ENCODE peak calls at places on chromosomes 12 and 14, in eight cellular contexts. One of them, this sample, is unnamed.

GRCh38 chr14:59918824-59919581 is 941 bp upstream of the LRRC9 start:
- DNase-seq in left ventricle myocardium inferior: no peak
- DNase-seq in GM13977: peak
- DNase-seq in fibroblast of the aortic adventitia: peak
- DNase-seq in IMR-90: peak
- DNase-seq in foreskin fibroblast: peak
- DNase-seq in ovary: peak
- DNase-seq in adrenal gland: peak
- DNase-seq in this sample: no peak

GRCh38 chr12:727321-727720 is 25.1 kb upstream of the WNK1 start:
- DNase-seq in left ventricle myocardium inferior: no peak
- DNase-seq in GM13977: no peak
- DNase-seq in fibroblast of the aortic adventitia: no peak
- DNase-seq in IMR-90: peak
- DNase-seq in foreskin fibroblast: no peak
- DNase-seq in ovary: no peak
- DNase-seq in adrenal gland: peak
- DNase-seq in this sample: no peak

GRCh38 chr14:64673748-64674147 is 30.5 kb upstream of the PLEKHG3 start:
- DNase-seq in left ventricle myocardium inferior: no peak
- DNase-seq in GM13977: no peak
- DNase-seq in fibroblast of the aortic adventitia: no peak
- DNase-seq in IMR-90: no peak
- DNase-seq in foreskin fibroblast: no peak
- DNase-seq in ovary: no peak
- DNase-seq in adrenal gland: no peak
- DNase-seq in this sample: no peak

GRCh38 chr12:120162763-120163162 is 31.8 kb downstream of the GCN1 start:
- DNase-seq in left ventricle myocardium inferior: no peak
- DNase-seq in GM13977: no peak
- DNase-seq in fibroblast of the aortic adventitia: no peak
- DNase-seq in IMR-90: no peak
- DNase-seq in foreskin fibroblast: no peak
- DNase-seq in ovary: no peak
- DNase-seq in adrenal gland: no peak
- DNase-seq in this sample: no peak

GRCh38 chr12:11228268-11228879 is 41.1 kb downstream of the PRB3 start:
- DNase-seq in left ventricle myocardium inferior: no peak
- DNase-seq in GM13977: peak
- DNase-seq in fibroblast of the aortic adventitia: peak
- DNase-seq in IMR-90: peak
- DNase-seq in foreskin fibroblast: peak
- DNase-seq in ovary: no peak
- DNase-seq in adrenal gland: peak
- DNase-seq in this sample: no peak

GRCh38 chr12:109916045-109916444 is 16.0 kb downstream of the TCHP start:
- DNase-seq in left ventricle myocardium inferior: no peak
- DNase-seq in GM13977: no peak
- DNase-seq in fibroblast of the aortic adventitia: no peak
- DNase-seq in IMR-90: no peak
- DNase-seq in foreskin fibroblast: no peak
- DNase-seq in ovary: no peak
- DNase-seq in adrenal gland: no peak
- DNase-seq in this sample: no peak

GRCh38 chr12:23217716-23218115 is 592.7 kb downstream of the ETNK1 start:
- DNase-seq in left ventricle myocardium inferior: no peak
- DNase-seq in GM13977: no peak
- DNase-seq in fibroblast of the aortic adventitia: no peak
- DNase-seq in IMR-90: no peak
- DNase-seq in foreskin fibroblast: no peak
- DNase-seq in ovary: no peak
- DNase-seq in adrenal gland: no peak
- DNase-seq in this sample: no peak

GRCh38 chr12:34625116-34625515 is 602.8 kb downstream of the ALG10 start:
- DNase-seq in left ventricle myocardium inferior: no peak
- DNase-seq in GM13977: no peak
- DNase-seq in fibroblast of the aortic adventitia: peak
- DNase-seq in IMR-90: no peak
- DNase-seq in foreskin fibroblast: no peak
- DNase-seq in ovary: no peak
- DNase-seq in adrenal gland: no peak
- DNase-seq in this sample: no peak

GRCh38 chr14:102849522-102850379 is 72.5 kb downstream of the TRAF3 start:
- DNase-seq in left ventricle myocardium inferior: no peak
- DNase-seq in GM13977: no peak
- DNase-seq in fibroblast of the aortic adventitia: peak
- DNase-seq in IMR-90: peak
- DNase-seq in foreskin fibroblast: peak
- DNase-seq in ovary: no peak
- DNase-seq in adrenal gland: no peak
- DNase-seq in this sample: no peak

GRCh38 chr12:11174022-11174421 is 3.0 kb downstream of the SMIM10L1 start:
- DNase-seq in left ventricle myocardium inferior: no peak
- DNase-seq in GM13977: no peak
- DNase-seq in fibroblast of the aortic adventitia: peak
- DNase-seq in IMR-90: peak
- DNase-seq in foreskin fibroblast: peak
- DNase-seq in ovary: no peak
- DNase-seq in adrenal gland: no peak
- DNase-seq in this sample: no peak

GRCh38 chr12:47530050-47530449 is 175.8 kb downstream of the RPAP3 start:
- DNase-seq in left ventricle myocardium inferior: no peak
- DNase-seq in GM13977: no peak
- DNase-seq in fibroblast of the aortic adventitia: no peak
- DNase-seq in IMR-90: no peak
- DNase-seq in foreskin fibroblast: no peak
- DNase-seq in ovary: no peak
- DNase-seq in adrenal gland: no peak
- DNase-seq in this sample: no peak

GRCh38 chr12:53939141-53940108 is 794 bp downstream of the HOXC13 start:
- DNase-seq in left ventricle myocardium inferior: no peak
- DNase-seq in GM13977: no peak
- DNase-seq in fibroblast of the aortic adventitia: peak
- DNase-seq in IMR-90: no peak
- DNase-seq in foreskin fibroblast: peak
- DNase-seq in ovary: no peak
- DNase-seq in adrenal gland: peak
- DNase-seq in this sample: no peak

GRCh38 chr12:44377443-44378160 is 498.5 kb downstream of the NELL2 start:
- DNase-seq in left ventricle myocardium inferior: no peak
- DNase-seq in GM13977: no peak
- DNase-seq in fibroblast of the aortic adventitia: no peak
- DNase-seq in IMR-90: no peak
- DNase-seq in foreskin fibroblast: no peak
- DNase-seq in ovary: no peak
- DNase-seq in adrenal gland: no peak
- DNase-seq in this sample: no peak

DNA sequence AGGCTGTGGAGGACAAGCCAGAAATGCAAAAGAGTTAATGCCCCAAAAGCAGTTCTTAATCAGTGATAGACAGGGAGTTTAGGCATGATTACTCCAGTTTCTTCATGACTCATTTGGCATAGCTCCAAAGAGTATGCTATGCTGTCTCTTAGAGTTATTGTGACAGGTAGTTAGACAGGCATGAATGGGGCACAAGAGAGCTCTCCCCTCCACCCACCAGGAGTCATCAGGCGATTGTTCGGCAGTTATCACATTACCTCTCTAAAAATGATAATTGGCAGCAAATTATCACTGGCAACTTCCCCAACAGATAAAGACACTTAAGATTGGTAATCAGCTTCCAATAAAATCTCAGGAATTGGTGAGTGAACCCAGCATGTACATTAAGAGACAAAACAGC is 320.1 kb downstream of the DAD1 start:
- DNase-seq in left ventricle myocardium inferior: no peak
- DNase-seq in GM13977: no peak
- DNase-seq in fibroblast of the aortic adventitia: peak
- DNase-seq in IMR-90: peak
- DNase-seq in foreskin fibroblast: peak
- DNase-seq in ovary: no peak
- DNase-seq in adrenal gland: no peak
- DNase-seq in this sample: no peak
- TF ChIP-seq CTCF in left ventricle myocardium inferior: no peak
- TF ChIP-seq CTCF in GM13977: no peak
- TF ChIP-seq CTCF in fibroblast of the aortic adventitia: no peak
- TF ChIP-seq CTCF in IMR-90: no peak
- TF ChIP-seq CTCF in foreskin fibroblast: no peak
- TF ChIP-seq CTCF in ovary: no peak
- TF ChIP-seq CTCF in adrenal gland: no peak
- TF ChIP-seq CTCF in this sample: no peak

DNA sequence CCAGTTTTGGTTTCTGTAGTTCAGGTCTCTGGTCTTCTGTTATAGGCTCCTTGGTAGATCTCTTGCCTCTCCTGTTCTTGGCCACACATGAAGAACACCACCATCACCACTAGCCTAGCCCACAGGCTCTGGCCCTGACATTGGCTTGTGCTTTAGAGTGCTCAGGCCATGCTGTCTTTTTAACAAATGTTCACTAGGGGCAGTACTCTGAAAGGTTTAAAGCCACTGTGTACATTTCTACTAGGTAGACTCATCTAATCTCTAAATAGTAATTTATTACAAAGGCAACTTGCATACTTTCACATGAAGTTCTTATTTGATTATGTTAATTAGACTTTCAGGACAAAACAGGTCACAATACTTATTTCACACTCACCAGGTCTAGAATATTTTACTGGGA is 38.3 kb downstream of the PDE6H start:
- DNase-seq in left ventricle myocardium inferior: no peak
- DNase-seq in GM13977: no peak
- DNase-seq in fibroblast of the aortic adventitia: no peak
- DNase-seq in IMR-90: no peak
- DNase-seq in foreskin fibroblast: no peak
- DNase-seq in ovary: no peak
- DNase-seq in adrenal gland: no peak
- DNase-seq in this sample: no peak
- TF ChIP-seq CTCF in left ventricle myocardium inferior: no peak
- TF ChIP-seq CTCF in GM13977: no peak
- TF ChIP-seq CTCF in fibroblast of the aortic adventitia: peak
- TF ChIP-seq CTCF in IMR-90: no peak
- TF ChIP-seq CTCF in foreskin fibroblast: peak
- TF ChIP-seq CTCF in ovary: no peak
- TF ChIP-seq CTCF in adrenal gland: no peak
- TF ChIP-seq CTCF in this sample: no peak

GRCh38 chr12:113003631-113004030 is 25.3 kb downstream of the OAS2 start:
- DNase-seq in left ventricle myocardium inferior: no peak
- DNase-seq in GM13977: no peak
- DNase-seq in fibroblast of the aortic adventitia: no peak
- DNase-seq in IMR-90: no peak
- DNase-seq in foreskin fibroblast: no peak
- DNase-seq in ovary: no peak
- DNase-seq in adrenal gland: no peak
- DNase-seq in this sample: no peak

GRCh38 chr12:113007166-113007565 is 28.8 kb downstream of the OAS2 start:
- DNase-seq in left ventricle myocardium inferior: no peak
- DNase-seq in GM13977: no peak
- DNase-seq in fibroblast of the aortic adventitia: peak
- DNase-seq in IMR-90: peak
- DNase-seq in foreskin fibroblast: peak
- DNase-seq in ovary: no peak
- DNase-seq in adrenal gland: peak
- DNase-seq in this sample: no peak

GRCh38 chr12:113002676-113003075 is 24.4 kb downstream of the OAS2 start:
- DNase-seq in left ventricle myocardium inferior: no peak
- DNase-seq in GM13977: no peak
- DNase-seq in fibroblast of the aortic adventitia: no peak
- DNase-seq in IMR-90: no peak
- DNase-seq in foreskin fibroblast: no peak
- DNase-seq in ovary: no peak
- DNase-seq in adrenal gland: no peak
- DNase-seq in this sample: no peak

GRCh38 chr12:113006641-113007040 is 28.3 kb downstream of the OAS2 start:
- DNase-seq in left ventricle myocardium inferior: no peak
- DNase-seq in GM13977: no peak
- DNase-seq in fibroblast of the aortic adventitia: no peak
- DNase-seq in IMR-90: no peak
- DNase-seq in foreskin fibroblast: no peak
- DNase-seq in ovary: no peak
- DNase-seq in adrenal gland: no peak
- DNase-seq in this sample: no peak

DNA sequence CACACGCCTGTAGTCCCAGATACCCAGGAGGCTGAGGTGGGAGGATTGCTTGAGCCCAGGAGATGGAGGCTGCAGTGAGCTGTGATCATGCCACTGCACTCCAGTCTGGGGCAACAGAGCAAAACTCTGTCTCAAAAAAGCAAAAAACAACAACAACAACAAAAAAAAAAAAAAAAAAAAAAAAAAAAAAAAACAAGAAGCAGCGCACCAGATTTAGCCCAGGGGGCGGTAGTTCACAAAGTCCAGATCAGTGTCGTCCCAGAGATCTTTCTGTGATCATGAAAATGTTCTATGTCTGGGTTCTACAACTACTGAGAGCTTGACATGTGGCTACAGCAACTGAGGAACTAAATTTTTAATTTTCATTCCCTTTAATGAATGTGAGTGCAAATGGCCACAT is 27.4 kb downstream of the OAS2 start:
- DNase-seq in left ventricle myocardium inferior: no peak
- DNase-seq in GM13977: no peak
- DNase-seq in fibroblast of the aortic adventitia: peak
- DNase-seq in IMR-90: no peak
- DNase-seq in foreskin fibroblast: no peak
- DNase-seq in ovary: no peak
- DNase-seq in adrenal gland: no peak
- DNase-seq in this sample: no peak
- TF ChIP-seq CTCF in left ventricle myocardium inferior: no peak
- TF ChIP-seq CTCF in GM13977: no peak
- TF ChIP-seq CTCF in fibroblast of the aortic adventitia: peak
- TF ChIP-seq CTCF in IMR-90: peak
- TF ChIP-seq CTCF in foreskin fibroblast: peak
- TF ChIP-seq CTCF in ovary: no peak
- TF ChIP-seq CTCF in adrenal gland: no peak
- TF ChIP-seq CTCF in this sample: no peak

GRCh38 chr14:89617471-89618291 is 200.6 kb upstream of the FOXN3 start:
- DNase-seq in left ventricle myocardium inferior: no peak
- DNase-seq in GM13977: peak
- DNase-seq in fibroblast of the aortic adventitia: peak
- DNase-seq in IMR-90: peak
- DNase-seq in foreskin fibroblast: peak
- DNase-seq in ovary: peak
- DNase-seq in adrenal gland: peak
- DNase-seq in this sample: no peak

GRCh38 chr14:89620436-89620835 is 203.4 kb upstream of the FOXN3 start:
- DNase-seq in left ventricle myocardium inferior: no peak
- DNase-seq in GM13977: no peak
- DNase-seq in fibroblast of the aortic adventitia: no peak
- DNase-seq in IMR-90: no peak
- DNase-seq in foreskin fibroblast: no peak
- DNase-seq in ovary: no peak
- DNase-seq in adrenal gland: no peak
- DNase-seq in this sample: no peak

GRCh38 chr14:89619616-89620273 is 202.7 kb upstream of the FOXN3 start:
- DNase-seq in left ventricle myocardium inferior: no peak
- DNase-seq in GM13977: no peak
- DNase-seq in fibroblast of the aortic adventitia: peak
- DNase-seq in IMR-90: no peak
- DNase-seq in foreskin fibroblast: no peak
- DNase-seq in ovary: no peak
- DNase-seq in adrenal gland: no peak
- DNase-seq in this sample: no peak

GRCh38 chr14:89618309-89618708 is 201.3 kb upstream of the FOXN3 start:
- DNase-seq in left ventricle myocardium inferior: no peak
- DNase-seq in GM13977: no peak
- DNase-seq in fibroblast of the aortic adventitia: peak
- DNase-seq in IMR-90: no peak
- DNase-seq in foreskin fibroblast: no peak
- DNase-seq in ovary: no peak
- DNase-seq in adrenal gland: peak
- DNase-seq in this sample: no peak

GRCh38 chr14:89618821-89619551 is 202.0 kb upstream of the FOXN3 start:
- DNase-seq in left ventricle myocardium inferior: peak
- DNase-seq in GM13977: peak
- DNase-seq in fibroblast of the aortic adventitia: peak
- DNase-seq in IMR-90: peak
- DNase-seq in foreskin fibroblast: peak
- DNase-seq in ovary: peak
- DNase-seq in adrenal gland: peak
- DNase-seq in this sample: no peak
- TF ChIP-seq CTCF in left ventricle myocardium inferior: no peak
- TF ChIP-seq CTCF in GM13977: no peak
- TF ChIP-seq CTCF in fibroblast of the aortic adventitia: no peak
- TF ChIP-seq CTCF in IMR-90: peak
- TF ChIP-seq CTCF in foreskin fibroblast: no peak
- TF ChIP-seq CTCF in ovary: no peak
- TF ChIP-seq CTCF in adrenal gland: no peak
- TF ChIP-seq CTCF in this sample: no peak